ENCODE peak calls at places on chromosome 6, in four cellular contexts. E, B, Q and M are unnamed samples. For H3K9me3 and H3K4me1, the result is how much of the 10 kb centered on the place peaks cover.

GRCh38 chr6:112899541-112899940 is 552.4 kb downstream of the RFPL4B start:
- DNase-seq in B (no peak), Q (no peak), E (no peak), M (peak)

GRCh38 chr6:42337985-42338572 is 113.6 kb downstream of the TRERF1 start:
- DNase-seq in E (no peak), Q (no peak), B (no peak), M (no peak)

GRCh38 chr6:87182321-87182720 is 27.0 kb downstream of the ZNF292 start:
- DNase-seq in B (no peak), Q (no peak), E (no peak), M (no peak)

GRCh38 chr6:143536866-143537691 is 25.6 kb upstream of the FUCA2 start:
- DNase-seq in B (peak), Q (peak), E (peak), M (peak)

GRCh38 chr6:18530201-18530600 is 143.1 kb downstream of the RNF144B start:
- DNase-seq in B (no peak), Q (no peak), E (no peak), M (no peak)

GRCh38 chr6:38164131-38164481 is 344.6 kb downstream of the ZFAND3 start:
- DNase-seq in E (no peak), Q (no peak), B (no peak), M (no peak)

GRCh38 chr6:48135352-48136084 is 24.5 kb upstream of the PTCHD4 start:
- DNase-seq in B (no peak), E (peak), Q (no peak), M (no peak)

GRCh38 chr6:143223895-143224294 is 163.2 kb downstream of the AIG1 start:
- DNase-seq in Q (no peak), B (peak), E (peak), M (peak)

GRCh38 chr6:153001767-153002612 is 519 bp downstream of the MTRF1L start:
- DNase-seq in E (peak), Q (peak), B (no peak), M (peak)

GRCh38 chr6:77456531-77457248 is 6.6 kb downstream of the HTR1B start:
- DNase-seq in Q (no peak), B (peak), E (peak), M (peak)

GRCh38 chr6:52399511-52400315 is 20.4 kb upstream of the EFHC1 start:
- DNase-seq in E (peak), B (no peak), Q (peak), M (peak)

GRCh38 chr6:101000334-101000733 is 119.2 kb upstream of the ASCC3 start:
- DNase-seq in E (no peak), B (no peak), Q (no peak), M (no peak)

GRCh38 chr6:45504947-45505346 is 127.2 kb upstream of the SUPT3H start:
- DNase-seq in B (no peak), Q (no peak), E (peak), M (peak)

GRCh38 chr6:322940-323729 is 30.8 kb downstream of the DUSP22 start:
- DNase-seq in E (no peak), B (no peak), Q (no peak), M (no peak)

GRCh38 chr6:323730-324088 is 31.4 kb downstream of the DUSP22 start:
- DNase-seq in E (no peak), B (no peak), Q (no peak), M (no peak)

GRCh38 chr6:320351-321157 is 28.3 kb downstream of the DUSP22 start:
- DNase-seq in E (no peak), B (no peak), Q (no peak), M (no peak)

GRCh38 chr6:321158-321438 is 28.8 kb downstream of the DUSP22 start:
- DNase-seq in E (no peak), B (no peak), Q (no peak), M (no peak)

GRCh38 chr6:322205-322930 is 30.1 kb downstream of the DUSP22 start:
- DNase-seq in Q (no peak), B (no peak), E (peak), M (no peak)
- H3K9me3 ChIP-seq in Q (under half), B (under half), E (under half), M (under half)

GRCh38 chr6:75098709-75099108 is 107.1 kb downstream of the COL12A1 start:
- DNase-seq in B (peak), Q (no peak), E (no peak), M (peak)

GRCh38 chr6:75101896-75102680 is 103.8 kb downstream of the COL12A1 start:
- DNase-seq in Q (no peak), B (no peak), E (no peak), M (no peak)

GRCh38 chr6:75094614-75095321 is 111.1 kb downstream of the COL12A1 start:
- DNase-seq in B (no peak), Q (no peak), E (no peak), M (no peak)

DNA sequence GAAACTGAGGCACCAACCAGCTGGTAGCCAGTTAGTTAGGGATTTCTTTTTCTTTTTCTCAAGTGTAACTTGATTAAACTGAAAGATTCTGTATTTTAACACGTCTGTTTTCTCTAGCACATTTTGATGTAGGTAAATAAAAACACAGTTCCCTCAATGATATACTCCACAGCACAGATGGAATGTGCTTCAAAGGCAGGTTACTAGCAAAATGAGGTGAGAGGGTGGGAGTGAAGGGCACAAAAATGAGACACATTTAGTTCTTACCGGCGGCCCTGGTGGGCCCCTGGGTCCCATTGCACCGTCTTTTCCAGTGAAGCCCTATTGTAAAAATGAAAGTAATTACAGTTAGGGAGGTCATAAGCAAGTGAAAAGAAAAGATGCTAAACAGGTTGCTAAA is 108.9 kb downstream of the COL12A1 start:
- DNase-seq in B (no peak), E (no peak), Q (no peak), M (no peak)
- H3K4me1 ChIP-seq in B (under half), E (under half), Q (under half), M (under half)

GRCh38 chr6:68633654-68634502 is 1.2 kb upstream of the ADGRB3 start:
- DNase-seq in Q (peak), B (no peak), E (no peak), M (no peak)
- H3K27ac ChIP-seq in Q (peak), B (peak), E (peak), M (peak)

DNA sequence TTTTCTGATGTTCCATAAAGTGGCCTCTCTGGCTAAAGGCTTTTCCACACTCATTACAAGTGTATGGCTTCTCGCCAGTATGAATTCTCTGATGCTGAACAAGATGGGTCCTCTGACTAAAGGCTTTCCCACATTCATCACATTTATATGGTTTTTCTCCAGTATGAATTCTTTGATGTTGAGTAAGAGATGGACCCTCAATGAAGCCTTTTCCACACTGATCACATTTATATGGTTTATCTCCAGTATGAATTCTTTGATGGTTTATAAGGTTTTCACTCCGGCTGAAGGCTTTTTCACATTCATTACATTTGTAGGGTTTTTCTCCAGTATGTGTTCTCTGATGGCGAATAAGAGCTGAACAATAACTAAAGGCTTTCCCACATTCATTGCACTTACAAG is 20.4 kb downstream of the ZNF184 start:
- DNase-seq in E (no peak), B (no peak), Q (no peak), M (peak)
- H3K9me3 ChIP-seq in E (half or more), B (half or more), Q (half or more), M (half or more)

GRCh38 chr6:90241229-90241873 is 55.3 kb downstream of the BACH2 start:
- DNase-seq in E (peak), Q (no peak), B (no peak), M (no peak)

GRCh38 chr6:90237350-90237990 is 59.2 kb downstream of the BACH2 start:
- DNase-seq in B (no peak), Q (no peak), E (no peak), M (no peak)

GRCh38 chr6:90233994-90234393 is 62.6 kb downstream of the BACH2 start:
- DNase-seq in E (no peak), B (no peak), Q (no peak), M (no peak)

DNA sequence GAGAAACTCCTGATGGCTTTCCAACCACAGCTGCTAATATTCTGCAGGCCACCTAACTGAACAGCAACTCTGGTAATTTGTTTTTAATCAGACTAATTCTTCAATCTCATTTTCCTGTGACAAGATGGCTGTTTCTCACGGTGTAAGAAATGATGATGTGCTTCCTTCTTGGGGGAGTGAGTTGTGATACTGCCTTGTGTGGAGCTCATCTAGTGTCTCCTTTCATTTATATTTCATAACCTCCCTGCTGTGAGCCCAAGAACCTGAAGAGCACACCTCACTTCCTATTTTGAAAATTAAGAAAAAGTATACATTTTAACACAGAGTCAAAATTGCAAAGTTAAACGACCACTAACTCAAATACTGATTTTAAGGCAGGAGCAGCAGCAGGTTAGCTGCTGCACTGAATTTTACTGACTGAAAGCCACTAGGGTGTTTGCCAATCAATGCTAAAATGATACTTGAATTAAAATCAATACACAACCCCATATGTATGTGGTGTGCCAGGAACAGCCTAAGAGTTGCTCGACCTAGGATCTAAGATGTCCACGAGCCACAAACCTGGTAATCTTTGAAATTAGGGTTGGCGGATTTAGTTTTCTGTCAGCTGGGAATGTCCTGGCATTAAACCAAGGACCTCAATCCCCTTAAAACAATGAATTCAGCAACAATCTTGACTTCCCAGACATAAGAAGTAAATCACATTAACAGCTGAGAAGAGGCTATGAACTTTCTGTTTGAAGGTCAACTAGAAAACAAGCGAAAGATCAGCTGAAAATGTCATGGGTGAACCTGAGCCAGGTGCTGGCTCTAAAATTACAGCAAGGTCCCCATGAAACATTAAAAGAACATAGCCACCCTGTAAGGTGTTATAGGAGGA is 57.7 kb downstream of the BACH2 start:
- DNase-seq in Q (no peak), B (no peak), E (no peak), M (peak)
- H3K4me1 ChIP-seq in Q (under half), B (under half), E (under half), M (under half)

GRCh38 chr6:3230275-3231212 is 3.1 kb upstream of the TUBB2B start:
- DNase-seq in E (peak), B (no peak), Q (peak), M (peak)
- H3K27ac ChIP-seq in E (peak), B (peak), Q (peak), M (no peak)

GRCh38 chr6:27294409-27294808 is 17.7 kb downstream of the POM121L2 start:
- DNase-seq in B (no peak), Q (no peak), E (no peak), M (peak)
- H3K9me3 ChIP-seq in B (under half), Q (under half), E (under half), M (under half)